ENCODE peak calls at places on chromosomes 1 and 21, in six cellular contexts. K is trophoblast cell, D is mesenchymal stem cell, L is IMR-90, N is H9, G is H1. F is an unnamed sample.
A peak's percentile ranks its signal among the peaks of the same experiment; 100 is the strongest.

GRCh38 chr1:215210167-215210566 is 127.6 kb downstream of the KCNK2 start:
- DNase-seq in L (no peak), N (no peak), G (no peak), K (no peak), D (no peak), F (no peak)

GRCh38 chr21:41768371-41769042 is 1.7 kb upstream of the RIPK4 start:
- DNase-seq in D (peak; percentile 29), G (no peak), K (peak; percentile 35), N (peak; percentile 79), L (peak; percentile 85), F (no peak)

GRCh38 chr1:31937300-31938183 is 626 bp downstream of the PTP4A2 start:
- DNase-seq in G (no peak), D (peak; percentile 74), K (peak; percentile 32), L (peak; percentile 65), N (peak; percentile 37), F (no peak)

GRCh38 chr1:156527584-156527983 is 27.0 kb upstream of the MEF2D start:
- DNase-seq in D (no peak), G (no peak), K (no peak), N (no peak), L (no peak), F (no peak)

GRCh38 chr21:45695086-45695485 is 51.6 kb downstream of the PCBP3 start:
- DNase-seq in G (peak; percentile 3), D (no peak), L (no peak), K (no peak), N (peak; percentile 49), F (peak; percentile 18)

GRCh38 chr1:4003846-4004505 is 103.9 kb upstream of the C1orf174 start:
- DNase-seq in N (no peak), D (no peak), L (no peak), K (no peak), G (no peak), F (no peak)

GRCh38 chr1:26471498-26472329 is 526 bp upstream of the HMGN2 start:
- DNase-seq in N (peak; percentile 85), K (peak; percentile 70), L (peak; percentile 65), D (peak; percentile 91), G (peak; percentile 36), F (peak; percentile 79)

GRCh38 chr1:245370905-245371581 is 216.3 kb downstream of the KIF26B start:
- DNase-seq in G (no peak), K (no peak), D (no peak), L (no peak), N (no peak), F (no peak)

GRCh38 chr21:41868062-41868710 is 11.0 kb downstream of the PRDM15 start:
- DNase-seq in G (no peak), D (no peak), K (no peak), L (peak; percentile 12), N (no peak), F (no peak)

GRCh38 chr1:237879195-237879594 is 11.5 kb downstream of the ZP4 start:
- DNase-seq in G (no peak), K (no peak), N (no peak), L (peak; percentile 56), D (peak; percentile 63), F (no peak)

GRCh38 chr1:33996281-33996680 is 132.4 kb downstream of the HMGB4 start:
- DNase-seq in K (no peak), L (no peak), G (no peak), D (no peak), N (no peak), F (no peak)

GRCh38 chr1:214966366-214966765 is 116.2 kb upstream of the KCNK2 start:
- DNase-seq in D (no peak), K (no peak), L (peak; percentile 19), N (no peak), G (no peak), F (no peak)

GRCh38 chr1:231036416-231036815 is 3.6 kb downstream of the FAM89A start:
- DNase-seq in L (no peak), K (no peak), G (no peak), N (no peak), D (peak; percentile 78), F (no peak)

GRCh38 chr1:1337793-1338147 is 6.7 kb downstream of the TAS1R3 start:
- DNase-seq in K (no peak), G (no peak), D (no peak), N (peak; percentile 73), L (no peak), F (no peak)

GRCh38 chr1:110390096-110390495 is 730 bp downstream of the SLC16A4 start:
- DNase-seq in K (peak; percentile 90), N (no peak), D (peak; percentile 68), G (no peak), L (peak; percentile 89), F (no peak)

GRCh38 chr1:30657131-30658013 is 66.0 kb downstream of the MATN1 start:
- DNase-seq in K (no peak), L (no peak), N (no peak), G (no peak), D (no peak), F (no peak)

GRCh38 chr1:17881761-17882160 is 126.6 kb downstream of the ACTL8 start:
- DNase-seq in G (no peak), K (no peak), D (no peak), L (no peak), N (no peak), F (no peak)

GRCh38 chr1:16718908-16719533 is 21.3 kb upstream of the RNU1-4 start:
- DNase-seq in D (no peak), L (no peak), N (peak; percentile 25), K (no peak), G (no peak), F (no peak)

GRCh38 chr1:16719571-16720402 is 20.5 kb upstream of the RNU1-4 start:
- DNase-seq in L (no peak), D (no peak), K (no peak), N (peak; percentile 25), G (no peak), F (no peak)

GRCh38 chr1:16716691-16717173 is 23.6 kb upstream of the RNU1-4 start:
- DNase-seq in L (no peak), N (peak; percentile 24), D (no peak), G (no peak), K (peak; percentile 84), F (no peak)

GRCh38 chr1:16720403-16721223 is 19.7 kb upstream of the RNU1-4 start:
- DNase-seq in K (no peak), L (no peak), D (no peak), N (peak; percentile 20), G (no peak), F (no peak)

DNA sequence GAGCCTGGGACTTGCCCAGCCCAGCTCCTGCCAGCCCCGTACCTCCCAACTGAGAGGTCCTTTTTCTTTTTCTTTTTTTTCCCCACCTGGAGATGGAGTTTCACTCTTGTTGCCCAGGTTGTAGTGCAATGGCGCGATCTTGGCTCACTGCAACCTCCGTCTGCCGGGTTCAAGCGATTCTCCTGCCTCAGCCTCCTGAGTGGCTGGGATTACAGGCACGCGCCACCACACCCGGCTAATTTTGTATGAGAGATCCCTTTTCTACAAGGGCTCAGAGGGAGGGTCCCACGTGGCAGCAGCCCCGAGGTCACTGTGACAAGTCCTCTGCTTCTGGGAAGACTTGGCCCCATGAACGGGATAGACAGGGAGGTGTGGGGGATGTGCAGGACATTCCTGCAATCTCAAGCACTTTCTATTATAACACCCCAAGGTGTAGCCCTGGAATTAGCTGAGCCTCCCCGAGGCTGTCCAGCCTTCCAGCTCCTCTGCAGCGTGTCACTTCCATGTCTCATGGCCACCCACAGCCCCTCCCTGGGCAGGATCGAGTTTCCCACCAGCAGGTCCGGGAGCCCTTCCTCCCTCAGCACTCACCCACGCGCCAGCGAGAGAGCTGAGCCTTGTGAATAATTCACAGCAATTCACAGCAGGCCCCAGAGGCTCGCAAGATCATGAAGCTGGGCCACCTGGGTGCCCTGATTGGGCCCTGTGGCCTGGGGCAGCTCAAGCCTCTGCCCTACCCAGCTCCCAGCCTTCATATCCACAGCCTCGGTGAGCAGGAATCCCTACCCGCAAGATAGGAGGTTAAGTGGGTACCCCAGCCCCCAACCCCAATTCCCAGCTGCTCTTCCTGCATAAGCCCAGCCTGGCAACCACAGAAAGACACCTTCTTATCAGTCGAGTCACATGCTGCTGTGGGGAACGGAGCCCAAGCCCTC is 22.9 kb upstream of the RNU1-4 start:
- DNase-seq in G (no peak), D (no peak), N (peak; percentile 38), L (no peak), K (peak; percentile 46), F (no peak)
- H3K18ac ChIP-seq in G (no peak overlapping the region), D (no peak overlapping the region), N (no peak overlapping the region), L (no peak overlapping the region), K (no peak overlapping the region), F (peak overlapping the region; percentile 74)

GRCh38 chr1:8461341-8462110 is 143.6 kb downstream of the SLC45A1 start:
- DNase-seq in G (no peak), N (no peak), D (no peak), L (no peak), K (no peak), F (no peak)
- H4K91ac ChIP-seq in G (no peak overlapping the region), N (no peak overlapping the region), D (no peak overlapping the region), L (peak overlapping the region; percentile 24), K (no peak overlapping the region), F (no peak overlapping the region)

GRCh38 chr1:206419783-206420182 is 50.5 kb upstream of the IKBKE start:
- DNase-seq in N (no peak), K (peak; percentile 72), G (no peak), D (no peak), L (peak; percentile 17), F (no peak)

GRCh38 chr1:206419250-206419649 is 51.0 kb upstream of the IKBKE start:
- DNase-seq in N (no peak), D (no peak), K (peak; percentile 74), L (no peak), G (no peak), F (no peak)

GRCh38 chr1:206420471-206420870 is 49.8 kb upstream of the IKBKE start:
- DNase-seq in G (no peak), L (peak; percentile 4), N (no peak), K (no peak), D (no peak), F (no peak)

GRCh38 chr1:206421616-206422355 is 48.5 kb upstream of the IKBKE start:
- DNase-seq in N (no peak), D (no peak), G (no peak), L (no peak), K (no peak), F (no peak)

DNA sequence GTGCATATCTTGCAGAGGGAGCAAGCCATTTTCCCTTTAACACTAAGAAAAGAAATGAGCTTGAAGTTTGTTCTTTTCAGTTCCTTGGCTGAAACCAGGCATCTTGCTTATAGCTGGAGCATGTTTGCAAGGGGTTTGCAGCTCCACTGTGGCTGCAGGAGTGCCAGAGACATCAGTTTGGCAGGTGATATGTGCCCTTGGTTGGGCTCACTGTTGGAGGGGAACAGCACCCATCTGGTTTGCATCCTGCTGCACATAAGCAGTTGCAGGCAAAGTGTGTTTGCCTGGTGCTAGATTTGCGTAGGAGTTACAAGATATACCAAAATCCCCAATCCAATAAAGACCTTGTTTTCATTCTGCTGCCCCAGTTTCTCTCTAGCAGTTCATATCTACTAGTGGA is 47.8 kb upstream of the IKBKE start:
- DNase-seq in K (no peak), N (no peak), G (no peak), D (no peak), L (no peak), F (no peak)
- H3K9me3 ChIP-seq in K (no peaks in the 10 kb centered on the region), N (no peaks in the 10 kb centered on the region), G (no peaks in the 10 kb centered on the region), D (no peaks in the 10 kb centered on the region), L (no peaks in the 10 kb centered on the region), F (no peaks in the 10 kb centered on the region)

DNA sequence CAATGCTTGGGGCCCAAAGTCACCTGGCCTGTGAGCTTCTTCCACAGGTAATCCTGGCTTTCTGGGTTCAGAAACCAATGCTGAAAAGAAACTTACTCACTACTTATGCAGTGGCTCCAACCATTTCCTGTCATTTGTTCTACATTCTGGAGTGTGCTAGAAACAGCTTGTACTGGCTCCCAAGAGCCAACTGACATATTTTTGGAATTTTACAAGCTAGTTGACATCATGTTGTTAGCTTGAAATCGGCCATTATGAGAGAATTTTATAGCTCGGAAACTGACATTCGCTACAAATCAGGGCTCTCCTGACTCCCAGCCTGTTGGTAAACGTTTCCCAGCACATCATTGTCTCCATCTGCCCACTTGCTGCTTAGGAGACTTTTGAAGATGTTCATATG is 67.4 kb downstream of the DNTTIP2 start:
- DNase-seq in K (no peak), L (peak; percentile 26), G (no peak), N (no peak), D (no peak), F (no peak)
- H3K18ac ChIP-seq in K (no peak overlapping the region), L (no peak overlapping the region), G (no peak overlapping the region), N (no peak overlapping the region), D (no peak overlapping the region), F (no peak overlapping the region)

F was measured in neuronal stem cell.